ENCODE peak calls at places on chromosomes 4 and X, in four cellular contexts. C, W, H and K are unnamed samples. For H3K4me1, the result is how much of the 10 kb centered on the place peaks cover.

GRCh38 chrX:155819966-155820491 is 61.1 kb upstream of the VAMP7 start:
- DNase-seq in C (peak), W (peak), H (peak), K (peak)

GRCh38 chrX:97306771-97307470 is 423.2 kb downstream of the RPA4 start:
- DNase-seq in H (peak), C (no peak), W (no peak), K (no peak)

GRCh38 chr4:123984881-123985280 is 588.3 kb downstream of the SPRY1 start:
- DNase-seq in C (no peak), W (no peak), H (no peak), K (no peak)

GRCh38 chrX:151745651-151746050 is 11.1 kb downstream of the CNGA2 start:
- DNase-seq in C (no peak), H (no peak), W (no peak), K (no peak)

GRCh38 chr4:41787931-41788330 is 39.4 kb upstream of the PHOX2B start:
- DNase-seq in C (no peak), H (no peak), W (no peak), K (no peak)

GRCh38 chr4:88030565-88031310 is 23.3 kb downstream of the PKD2 start:
- DNase-seq in W (no peak), C (no peak), H (no peak), K (no peak)

GRCh38 chr4:30860983-30861382 is 140.8 kb downstream of the PCDH7 start:
- DNase-seq in C (no peak), W (no peak), H (no peak), K (no peak)

GRCh38 chr4:3508542-3508941 is 23.7 kb downstream of the LRPAP1 start:
- DNase-seq in C (peak), H (no peak), W (no peak), K (no peak)

GRCh38 chr4:8107146-8107657 is 51.4 kb downstream of the ABLIM2 start:
- DNase-seq in C (peak), H (no peak), W (no peak), K (no peak)

GRCh38 chr4:112807999-112808398 is 171.1 kb downstream of the LARP7 start:
- DNase-seq in W (no peak), H (peak), C (no peak), K (no peak)

GRCh38 chr4:136650541-136651277 is 881.6 kb downstream of the PCDH18 start:
- DNase-seq in H (no peak), W (no peak), C (no peak), K (no peak)

GRCh38 chr4:47413515-47413914 is 50.0 kb downstream of the COMMD8 start:
- DNase-seq in H (no peak), W (no peak), C (no peak), K (no peak)

GRCh38 chrX:38636949-38637819 is 75.8 kb downstream of the TSPAN7 start:
- DNase-seq in C (no peak), H (no peak), W (no peak), K (no peak)

GRCh38 chr4:168440442-168441264 is 39.6 kb downstream of the DDX60L start:
- DNase-seq in H (peak), C (no peak), W (no peak), K (no peak)

GRCh38 chr4:76758290-76758882 is 139.6 kb downstream of the SOWAHB start:
- DNase-seq in H (peak), W (no peak), C (no peak), K (no peak)

GRCh38 chrX:53159184-53159583 is 65.2 kb downstream of the KANTR start:
- DNase-seq in C (no peak), H (no peak), W (no peak), K (peak)

GRCh38 chr4:55437356-55437796 is 41.6 kb downstream of the TMEM165 start:
- DNase-seq in H (peak), C (no peak), W (no peak), K (no peak)

GRCh38 chr4:91837608-91838029 is 466.1 kb upstream of the GRID2 start:
- DNase-seq in C (no peak), W (no peak), H (no peak), K (no peak)

GRCh38 chr4:160498211-160498610 is 1395.3 kb downstream of the RAPGEF2 start:
- DNase-seq in C (no peak), H (no peak), W (no peak), K (no peak)

GRCh38 chrX:77793950-77794349 is 7.9 kb upstream of the ATRX start:
- DNase-seq in H (no peak), W (no peak), C (no peak), K (no peak)

GRCh38 chrX:72330131-72330530 is 24.4 kb upstream of the CITED1 start:
- DNase-seq in H (no peak), C (no peak), W (no peak), K (no peak)

GRCh38 chr4:142405021-142405991 is 440.8 kb downstream of the INPP4B start:
- DNase-seq in H (peak), W (peak), C (no peak), K (peak)

GRCh38 chr4:7183161-7183560 is 9.2 kb upstream of the SORCS2 start:
- DNase-seq in C (no peak), W (no peak), H (peak), K (peak)

GRCh38 chr4:99352602-99353580 is at the start of gene ADH1C:
- DNase-seq in H (no peak), C (no peak), W (no peak), K (no peak)

GRCh38 chr4:84804126-84804525 is 162.4 kb downstream of the WDFY3 start:
- DNase-seq in H (peak), W (no peak), C (no peak), K (no peak)

GRCh38 chrX:20965270-20966044 is 408.8 kb upstream of the CNKSR2 start:
- DNase-seq in H (no peak), C (no peak), W (no peak), K (no peak)

GRCh38 chr4:145511913-145512522 is 30.4 kb downstream of the SMAD1 start:
- DNase-seq in W (no peak), C (no peak), H (peak), K (no peak)

GRCh38 chrX:130877892-130878321 is 25.1 kb downstream of the ENOX2 start:
- DNase-seq in C (no peak), H (no peak), W (no peak), K (no peak)

GRCh38 chr4:125244848-125245450 is 69.8 kb upstream of the FAT4 start:
- DNase-seq in W (no peak), C (no peak), H (peak), K (no peak)

GRCh38 chr4:1369484-1370079 is 22.6 kb downstream of the UVSSA start:
- DNase-seq in W (no peak), C (no peak), H (no peak), K (no peak)

GRCh38 chrX:108712886-108713285 is 23.5 kb downstream of the IRS4 start:
- DNase-seq in H (no peak), W (no peak), C (no peak), K (no peak)
- H3K27ac ChIP-seq in H (no peak), W (no peak), C (no peak), K (no peak)

GRCh38 chr4:16897991-16898827 is at the start of gene LDB2:
- DNase-seq in C (no peak), W (no peak), H (peak), K (peak)
- H3K4me3 ChIP-seq in C (peak), W (no peak), H (peak), K (peak)

GRCh38 chr4:114860791-114861190 is 252.6 kb downstream of the NDST4 start:
- DNase-seq in C (no peak), W (no peak), H (no peak), K (no peak)
- H3K4me1 ChIP-seq in C (under half), W (under half), H (under half), K (under half)

GRCh38 chr4:78939667-78940008 is 400 bp upstream of the PAQR3 start:
- DNase-seq in H (no peak), W (no peak), C (no peak), K (no peak)

GRCh38 chr4:78936989-78937388 is 2.2 kb downstream of the PAQR3 start:
- DNase-seq in W (no peak), H (no peak), C (no peak), K (no peak)

GRCh38 chr4:78938868-78939666 is at the start of gene PAQR3:
- DNase-seq in H (peak), C (peak), W (peak), K (peak)

GRCh38 chr4:78938474-78938867 is 767 bp downstream of the PAQR3 start:
- DNase-seq in C (no peak), W (no peak), H (peak), K (no peak)

DNA sequence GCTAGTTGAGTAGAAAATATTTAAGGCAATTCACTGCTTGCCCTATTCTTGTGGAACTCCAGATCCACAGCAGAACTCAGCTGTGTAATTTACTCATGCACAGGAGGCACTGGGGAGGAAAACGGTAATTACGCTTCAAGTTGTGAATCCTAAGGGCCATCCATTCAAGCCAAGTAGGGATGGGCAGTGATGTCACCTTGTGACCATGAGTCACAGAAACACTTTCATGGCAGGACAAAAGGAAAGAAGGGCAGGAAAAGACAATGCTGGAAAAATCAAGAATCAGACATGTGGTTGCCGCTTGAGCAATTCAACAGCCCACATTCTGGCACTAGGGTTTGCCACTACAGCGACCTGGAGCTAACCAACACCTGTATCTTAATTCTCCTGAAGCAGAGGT is 1.4 kb downstream of the PAQR3 start:
- DNase-seq in C (no peak), H (peak), W (no peak), K (no peak)
- H3K27ac ChIP-seq in C (no peak), H (peak), W (no peak), K (no peak)

GRCh38 chrX:34371740-34372139 is 239.6 kb upstream of the FAM47A start:
- DNase-seq in H (no peak), C (no peak), W (no peak), K (no peak)
- H3K4me3 ChIP-seq in H (no peak), C (no peak), W (no peak), K (no peak)

DNA sequence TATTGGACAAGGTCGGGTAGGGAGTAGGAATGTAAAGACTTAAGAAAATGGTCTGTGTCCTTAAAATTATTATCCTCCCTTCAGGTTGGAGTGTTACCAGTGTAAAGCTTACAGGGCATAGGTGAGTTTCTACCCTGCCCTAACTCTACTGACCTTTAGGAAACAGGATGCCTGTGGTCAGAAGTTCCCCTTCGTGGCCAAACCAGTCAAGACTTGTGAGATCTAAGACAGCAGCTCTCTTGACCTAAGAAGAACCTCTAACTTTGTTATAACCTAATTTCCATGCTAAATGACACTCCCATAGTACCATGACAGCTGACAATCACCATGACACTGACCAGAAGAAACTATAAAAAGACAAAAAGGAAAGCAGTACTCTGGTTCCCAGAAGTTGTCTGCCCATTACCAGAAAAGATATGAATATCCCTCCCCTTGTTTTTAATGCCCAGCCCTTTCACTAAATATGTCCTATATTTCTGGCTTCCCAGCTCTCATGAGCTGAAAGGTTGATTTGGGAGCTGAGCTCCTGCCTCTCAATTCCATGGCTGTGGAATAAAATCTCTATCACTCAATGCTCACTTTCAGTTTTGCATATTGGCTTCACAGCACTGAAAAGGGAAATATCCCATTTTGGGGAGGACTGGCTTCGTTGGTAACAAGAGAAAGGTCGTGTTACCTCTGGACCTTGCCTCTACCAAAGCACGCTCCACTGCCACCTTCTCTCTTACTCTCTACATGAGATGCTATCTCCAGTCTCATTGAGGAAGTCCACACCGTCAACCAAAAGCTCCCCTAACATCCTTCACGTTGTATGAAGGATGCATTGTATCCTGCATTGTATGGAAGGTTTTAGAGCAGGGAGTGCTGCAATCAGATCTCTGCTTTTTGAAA is 194.8 kb upstream of the LDB2 start:
- DNase-seq in H (no peak), C (no peak), W (no peak), K (no peak)
- H3K4me1 ChIP-seq in H (under half), C (under half), W (under half), K (under half)

GRCh38 chr4:54231419-54232150 is 2.5 kb downstream of the PDGFRA start:
- DNase-seq in C (peak), W (no peak), H (peak), K (peak)

GRCh38 chr4:54233697-54234496 is 4.8 kb downstream of the PDGFRA start:
- DNase-seq in H (peak), W (peak), C (peak), K (peak)

GRCh38 chr4:54234497-54235205 is 5.6 kb downstream of the PDGFRA start:
- DNase-seq in H (peak), W (no peak), C (no peak), K (no peak)

GRCh38 chr4:54232151-54232688 is 3.1 kb downstream of the PDGFRA start:
- DNase-seq in C (no peak), H (peak), W (no peak), K (no peak)

DNA sequence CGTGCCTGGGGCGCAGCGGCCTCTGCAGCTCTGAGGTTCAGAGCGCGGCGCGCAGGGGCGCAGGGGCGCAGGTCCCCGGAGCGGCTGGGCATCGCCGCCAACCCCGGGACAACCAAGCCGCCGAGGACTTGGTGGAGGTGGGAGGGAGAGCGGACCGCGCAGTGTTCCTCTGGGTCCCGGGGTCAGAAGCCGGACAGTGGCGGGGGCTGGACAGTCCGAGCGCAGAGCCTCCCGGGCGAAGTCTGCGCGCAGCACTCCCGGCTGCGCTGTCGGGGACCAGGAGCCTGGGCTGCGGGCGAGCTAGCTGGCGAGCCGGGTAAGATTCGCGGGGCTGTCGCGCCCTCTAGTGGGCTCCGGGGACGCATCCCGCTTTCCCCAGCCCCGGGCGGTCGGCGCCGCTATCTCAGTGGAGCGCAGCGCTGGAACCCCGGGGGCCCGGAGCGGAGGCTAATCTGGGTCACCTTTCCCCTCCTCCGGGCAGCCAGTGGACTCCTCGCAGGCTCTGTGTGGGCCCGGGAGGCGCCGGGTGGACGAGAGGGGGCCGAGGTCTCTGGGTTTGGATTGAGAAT is 4.1 kb downstream of the PDGFRA start:
- DNase-seq in W (peak), C (peak), H (peak), K (peak)
- H3K27ac ChIP-seq in W (no peak), C (no peak), H (peak), K (peak)